ENCODE peak calls at places on chromosomes 16 and 17, in four cellular contexts. One of them, this sample, is unnamed.
A peak's percentile ranks its signal among the peaks of the same experiment; 100 is the strongest.

GRCh38 chr16:4828567-4829320 is 18.3 kb downstream of the GLYR1 start:
- DNase-seq in activated CD4-positive, alpha-beta T cell treated with anti-CD3 and anti-CD28 coated beads for 36 hours: no peak
- DNase-seq in activated naive CD8-positive, alpha-beta T cell treated with anti-CD3 and anti-CD28 coated beads, Interleukin-2, amount 50 U/mL, for 16 hours: no peak
- DNase-seq in H7: no peak
- DNase-seq in this sample: no peak

GRCh38 chr16:30112197-30113030 is 923 bp downstream of the GDPD3 start:
- DNase-seq in activated CD4-positive, alpha-beta T cell treated with anti-CD3 and anti-CD28 coated beads for 36 hours: peak; percentile 85
- DNase-seq in activated naive CD8-positive, alpha-beta T cell treated with anti-CD3 and anti-CD28 coated beads, Interleukin-2, amount 50 U/mL, for 16 hours: peak; percentile 41
- DNase-seq in H7: peak; percentile 95
- DNase-seq in this sample: no peak

GRCh38 chr17:46772013-46772878 is 46.2 kb downstream of the WNT3 start:
- DNase-seq in activated CD4-positive, alpha-beta T cell treated with anti-CD3 and anti-CD28 coated beads for 36 hours: peak; percentile 41
- DNase-seq in activated naive CD8-positive, alpha-beta T cell treated with anti-CD3 and anti-CD28 coated beads, Interleukin-2, amount 50 U/mL, for 16 hours: no peak
- DNase-seq in H7: peak; percentile 90
- DNase-seq in this sample: peak; percentile 54

GRCh38 chr16:24729967-24730815 is 740 bp downstream of the TNRC6A start:
- DNase-seq in activated CD4-positive, alpha-beta T cell treated with anti-CD3 and anti-CD28 coated beads for 36 hours: peak; percentile 63
- DNase-seq in activated naive CD8-positive, alpha-beta T cell treated with anti-CD3 and anti-CD28 coated beads, Interleukin-2, amount 50 U/mL, for 16 hours: no peak
- DNase-seq in H7: peak; percentile 88
- DNase-seq in this sample: no peak

GRCh38 chr17:33209671-33210070 is 83.4 kb downstream of the ASIC2 start:
- DNase-seq in activated CD4-positive, alpha-beta T cell treated with anti-CD3 and anti-CD28 coated beads for 36 hours: no peak
- DNase-seq in activated naive CD8-positive, alpha-beta T cell treated with anti-CD3 and anti-CD28 coated beads, Interleukin-2, amount 50 U/mL, for 16 hours: no peak
- DNase-seq in H7: no peak
- DNase-seq in this sample: no peak

GRCh38 chr17:15910791-15911190 is 34.1 kb upstream of the ADORA2B start:
- DNase-seq in activated CD4-positive, alpha-beta T cell treated with anti-CD3 and anti-CD28 coated beads for 36 hours: no peak
- DNase-seq in activated naive CD8-positive, alpha-beta T cell treated with anti-CD3 and anti-CD28 coated beads, Interleukin-2, amount 50 U/mL, for 16 hours: no peak
- DNase-seq in H7: no peak
- DNase-seq in this sample: no peak

GRCh38 chr16:11250091-11250785 is 5.8 kb downstream of the SOCS1 start:
- DNase-seq in activated CD4-positive, alpha-beta T cell treated with anti-CD3 and anti-CD28 coated beads for 36 hours: peak; percentile 47
- DNase-seq in activated naive CD8-positive, alpha-beta T cell treated with anti-CD3 and anti-CD28 coated beads, Interleukin-2, amount 50 U/mL, for 16 hours: no peak
- DNase-seq in H7: peak; percentile 74
- DNase-seq in this sample: no peak

GRCh38 chr17:45147102-45147580 is 1.1 kb upstream of the HEXIM1 start:
- DNase-seq in activated CD4-positive, alpha-beta T cell treated with anti-CD3 and anti-CD28 coated beads for 36 hours: no peak
- DNase-seq in activated naive CD8-positive, alpha-beta T cell treated with anti-CD3 and anti-CD28 coated beads, Interleukin-2, amount 50 U/mL, for 16 hours: no peak
- DNase-seq in H7: peak; percentile 90
- DNase-seq in this sample: peak; percentile 78

GRCh38 chr17:1956134-1956533 is 69.0 kb downstream of the RTN4RL1 start:
- DNase-seq in activated CD4-positive, alpha-beta T cell treated with anti-CD3 and anti-CD28 coated beads for 36 hours: no peak
- DNase-seq in activated naive CD8-positive, alpha-beta T cell treated with anti-CD3 and anti-CD28 coated beads, Interleukin-2, amount 50 U/mL, for 16 hours: no peak
- DNase-seq in H7: peak; percentile 33
- DNase-seq in this sample: no peak

GRCh38 chr17:30323895-30324319 is 9.9 kb downstream of the TMIGD1 start:
- DNase-seq in activated CD4-positive, alpha-beta T cell treated with anti-CD3 and anti-CD28 coated beads for 36 hours: peak; percentile 72
- DNase-seq in activated naive CD8-positive, alpha-beta T cell treated with anti-CD3 and anti-CD28 coated beads, Interleukin-2, amount 50 U/mL, for 16 hours: no peak
- DNase-seq in H7: no peak
- DNase-seq in this sample: no peak

GRCh38 chr17:61406871-61407210 is 7.2 kb downstream of the TBX2 start:
- DNase-seq in activated CD4-positive, alpha-beta T cell treated with anti-CD3 and anti-CD28 coated beads for 36 hours: no peak
- DNase-seq in activated naive CD8-positive, alpha-beta T cell treated with anti-CD3 and anti-CD28 coated beads, Interleukin-2, amount 50 U/mL, for 16 hours: no peak
- DNase-seq in H7: no peak
- DNase-seq in this sample: no peak

This sample was measured in NCI-H2081.